ENCODE peak calls at places on chromosomes 16 and 17, in nine cellular contexts. One of them, this sample, is unnamed.

GRCh38 chr17:27871407-27871806 is 21.8 kb downstream of the LYRM9 start:
- DNase-seq in HCT116: no peak
- DNase-seq in A549: no peak
- DNase-seq in transverse colon: peak; percentile 90
- DNase-seq in gastrocnemius medialis: no peak
- DNase-seq in body of pancreas: no peak
- DNase-seq in endothelial cell of umbilical vein: no peak
- DNase-seq in stomach: no peak
- DNase-seq in tibial nerve: no peak
- DNase-seq in this sample: no peak

GRCh38 chr17:18967806-18968744 is 16.1 kb downstream of the SLC5A10 start:
- DNase-seq in HCT116: no peak
- DNase-seq in A549: no peak
- DNase-seq in transverse colon: no peak
- DNase-seq in gastrocnemius medialis: no peak
- DNase-seq in body of pancreas: no peak
- DNase-seq in endothelial cell of umbilical vein: peak; percentile 78
- DNase-seq in stomach: peak; percentile 73
- DNase-seq in tibial nerve: no peak
- DNase-seq in this sample: no peak

GRCh38 chr16:66267287-66268137 is 99.0 kb upstream of the CDH5 start:
- DNase-seq in HCT116: no peak
- DNase-seq in A549: no peak
- DNase-seq in transverse colon: no peak
- DNase-seq in gastrocnemius medialis: no peak
- DNase-seq in body of pancreas: no peak
- DNase-seq in endothelial cell of umbilical vein: no peak
- DNase-seq in stomach: no peak
- DNase-seq in tibial nerve: no peak
- DNase-seq in this sample: no peak

GRCh38 chr17:10613775-10614513 is 43.2 kb downstream of the MYH3 start:
- DNase-seq in HCT116: no peak
- DNase-seq in A549: no peak
- DNase-seq in transverse colon: no peak
- DNase-seq in gastrocnemius medialis: no peak
- DNase-seq in body of pancreas: no peak
- DNase-seq in endothelial cell of umbilical vein: no peak
- DNase-seq in stomach: no peak
- DNase-seq in tibial nerve: no peak
- DNase-seq in this sample: no peak

GRCh38 chr16:4306439-4307214 is 9.2 kb upstream of the GLIS2 start:
- DNase-seq in HCT116: no peak
- DNase-seq in A549: no peak
- DNase-seq in transverse colon: no peak
- DNase-seq in gastrocnemius medialis: no peak
- DNase-seq in body of pancreas: no peak
- DNase-seq in endothelial cell of umbilical vein: no peak
- DNase-seq in stomach: no peak
- DNase-seq in tibial nerve: no peak
- DNase-seq in this sample: no peak

GRCh38 chr17:17661834-17662233 is 19.4 kb upstream of the RAI1 start:
- DNase-seq in HCT116: no peak
- DNase-seq in A549: no peak
- DNase-seq in transverse colon: no peak
- DNase-seq in gastrocnemius medialis: no peak
- DNase-seq in body of pancreas: no peak
- DNase-seq in endothelial cell of umbilical vein: no peak
- DNase-seq in stomach: no peak
- DNase-seq in tibial nerve: no peak
- DNase-seq in this sample: no peak

GRCh38 chr17:74314877-74315276 is 11.1 kb upstream of the KIF19 start:
- DNase-seq in HCT116: no peak
- DNase-seq in A549: no peak
- DNase-seq in transverse colon: no peak
- DNase-seq in gastrocnemius medialis: no peak
- DNase-seq in body of pancreas: no peak
- DNase-seq in endothelial cell of umbilical vein: no peak
- DNase-seq in stomach: no peak
- DNase-seq in tibial nerve: no peak
- DNase-seq in this sample: no peak

GRCh38 chr16:73743665-73744496 is 552.7 kb upstream of the PSMD7 start:
- DNase-seq in HCT116: no peak
- DNase-seq in A549: no peak
- DNase-seq in transverse colon: no peak
- DNase-seq in gastrocnemius medialis: no peak
- DNase-seq in body of pancreas: no peak
- DNase-seq in endothelial cell of umbilical vein: no peak
- DNase-seq in stomach: no peak
- DNase-seq in tibial nerve: no peak
- DNase-seq in this sample: peak; percentile 50

GRCh38 chr17:21298056-21298982 is 13.8 kb downstream of the MAP2K3 start:
- DNase-seq in HCT116: no peak
- DNase-seq in A549: no peak
- DNase-seq in transverse colon: no peak
- DNase-seq in gastrocnemius medialis: no peak
- DNase-seq in body of pancreas: no peak
- DNase-seq in endothelial cell of umbilical vein: no peak
- DNase-seq in stomach: no peak
- DNase-seq in tibial nerve: no peak
- DNase-seq in this sample: no peak

GRCh38 chr17:21296097-21297025 is 11.8 kb downstream of the MAP2K3 start:
- DNase-seq in HCT116: no peak
- DNase-seq in A549: no peak
- DNase-seq in transverse colon: no peak
- DNase-seq in gastrocnemius medialis: no peak
- DNase-seq in body of pancreas: peak; percentile 38
- DNase-seq in endothelial cell of umbilical vein: no peak
- DNase-seq in stomach: peak; percentile 73
- DNase-seq in tibial nerve: no peak
- DNase-seq in this sample: no peak

GRCh38 chr17:21295036-21295952 is 10.8 kb downstream of the MAP2K3 start:
- DNase-seq in HCT116: no peak
- DNase-seq in A549: no peak
- DNase-seq in transverse colon: peak; percentile 55
- DNase-seq in gastrocnemius medialis: no peak
- DNase-seq in body of pancreas: peak; percentile 62
- DNase-seq in endothelial cell of umbilical vein: peak; percentile 3
- DNase-seq in stomach: peak; percentile 79
- DNase-seq in tibial nerve: no peak
- DNase-seq in this sample: peak; percentile 45

GRCh38 chr17:21297597-21297996 is 13.1 kb downstream of the MAP2K3 start:
- DNase-seq in HCT116: no peak
- DNase-seq in A549: no peak
- DNase-seq in transverse colon: no peak
- DNase-seq in gastrocnemius medialis: no peak
- DNase-seq in body of pancreas: no peak
- DNase-seq in endothelial cell of umbilical vein: no peak
- DNase-seq in stomach: no peak
- DNase-seq in tibial nerve: no peak
- DNase-seq in this sample: no peak

DNA sequence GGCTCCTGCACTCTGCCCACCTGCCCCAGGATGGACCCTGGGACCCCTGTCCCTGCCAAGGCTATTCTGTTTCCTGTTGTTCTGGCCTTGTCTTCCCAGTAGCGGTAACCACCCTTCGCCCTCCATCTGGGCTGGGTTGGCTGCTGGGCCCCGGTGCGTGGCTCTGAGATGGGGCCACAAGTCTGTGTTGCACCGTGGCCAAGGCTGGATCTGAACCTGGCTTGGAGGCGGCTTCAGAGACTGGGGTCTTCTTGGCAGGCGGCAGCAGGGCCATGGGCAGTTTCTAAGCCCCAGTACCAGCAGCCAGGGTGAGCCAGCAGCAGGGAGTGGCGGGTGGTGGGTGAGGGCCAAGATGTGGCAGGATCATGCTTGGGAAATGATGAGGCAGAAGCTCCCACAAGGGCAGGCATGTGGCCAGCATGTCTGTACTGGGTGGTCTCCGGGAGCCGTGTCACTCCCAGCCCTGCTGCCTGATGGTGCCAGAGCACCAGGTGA is 12.6 kb downstream of the MAP2K3 start:
- DNase-seq in HCT116: no peak
- DNase-seq in A549: no peak
- DNase-seq in transverse colon: no peak
- DNase-seq in gastrocnemius medialis: no peak
- DNase-seq in body of pancreas: no peak
- DNase-seq in endothelial cell of umbilical vein: no peak
- DNase-seq in stomach: no peak
- DNase-seq in tibial nerve: no peak
- DNase-seq in this sample: no peak
- TF ChIP-seq POLR2A in HCT116: no peak
- TF ChIP-seq POLR2A in A549: no peak
- TF ChIP-seq POLR2A in transverse colon: no peak
- TF ChIP-seq POLR2A in gastrocnemius medialis: no peak
- TF ChIP-seq POLR2A in body of pancreas: no peak
- TF ChIP-seq POLR2A in endothelial cell of umbilical vein: no peak
- TF ChIP-seq POLR2A in stomach: no peak
- TF ChIP-seq POLR2A in tibial nerve: no peak
- TF ChIP-seq POLR2A in this sample: no peak

DNA sequence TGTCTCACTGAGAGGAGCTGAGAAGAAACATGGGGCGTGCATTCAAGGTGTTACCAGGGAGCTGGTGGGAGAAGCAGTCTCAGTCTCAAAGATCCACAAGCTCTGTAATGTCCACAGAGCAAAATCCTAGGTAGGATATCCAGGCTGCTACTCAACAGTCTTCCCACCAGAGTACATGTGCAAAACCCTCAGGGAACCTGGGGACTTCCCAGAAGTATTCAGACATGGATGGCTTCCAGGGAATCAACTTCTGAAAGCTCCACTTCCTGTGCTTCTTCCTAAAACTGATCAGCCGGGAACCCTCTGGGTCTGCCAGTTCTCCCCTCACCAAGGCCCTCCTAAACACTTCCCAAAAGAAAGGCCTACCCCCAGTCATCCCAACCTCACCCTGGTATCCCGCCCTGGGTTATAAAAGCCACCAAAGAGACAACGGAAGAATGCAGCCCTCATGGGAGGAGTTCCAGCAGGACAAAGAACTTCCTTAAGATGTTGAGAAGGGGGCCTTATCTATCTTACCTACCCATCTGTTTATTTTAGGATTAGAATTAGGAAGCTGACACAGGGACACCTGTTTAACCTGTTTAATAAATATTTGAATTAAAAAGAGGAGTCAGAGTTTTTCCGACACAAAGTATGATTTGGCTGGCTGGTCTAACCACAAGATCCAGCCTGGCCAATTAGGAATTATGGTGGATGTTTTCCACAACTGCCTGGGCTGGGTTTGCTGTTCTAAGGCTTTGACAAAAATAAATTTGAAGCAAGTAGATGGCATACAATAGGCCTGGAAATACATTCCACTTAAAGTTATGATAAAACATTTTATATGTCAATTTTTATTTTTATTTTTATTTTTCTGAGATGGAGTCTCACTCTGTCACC is 37.0 kb downstream of the CUEDC1 start:
- DNase-seq in HCT116: no peak
- DNase-seq in A549: no peak
- DNase-seq in transverse colon: no peak
- DNase-seq in gastrocnemius medialis: no peak
- DNase-seq in body of pancreas: no peak
- DNase-seq in endothelial cell of umbilical vein: no peak
- DNase-seq in stomach: no peak
- DNase-seq in tibial nerve: no peak
- DNase-seq in this sample: no peak
- H3K27ac ChIP-seq in HCT116: peak overlapping the region; percentile 43
- H3K27ac ChIP-seq in A549: peak overlapping the region; percentile 56
- H3K27ac ChIP-seq in transverse colon: peak overlapping the region; percentile 89
- H3K27ac ChIP-seq in gastrocnemius medialis: peak overlapping the region; percentile 75
- H3K27ac ChIP-seq in body of pancreas: peak overlapping the region; percentile 92
- H3K27ac ChIP-seq in endothelial cell of umbilical vein: no peak overlapping the region
- H3K27ac ChIP-seq in stomach: peak overlapping the region; percentile 85
- H3K27ac ChIP-seq in tibial nerve: no peak overlapping the region
- H3K27ac ChIP-seq in this sample: peak overlapping the region; percentile 11

GRCh38 chr16:21952793-21953540 is at the start of gene UQCRC2:
- DNase-seq in HCT116: peak; percentile 93
- DNase-seq in A549: peak; percentile 94
- DNase-seq in transverse colon: peak; percentile 93
- DNase-seq in gastrocnemius medialis: peak; percentile 86
- DNase-seq in body of pancreas: peak; percentile 91
- DNase-seq in endothelial cell of umbilical vein: peak; percentile 94
- DNase-seq in stomach: peak; percentile 92
- DNase-seq in tibial nerve: peak; percentile 57
- DNase-seq in this sample: peak; percentile 91
- TF ChIP-seq POLR2A in HCT116: peak; percentile 67
- TF ChIP-seq POLR2A in A549: peak; percentile 73
- TF ChIP-seq POLR2A in transverse colon: peak; percentile 98
- TF ChIP-seq POLR2A in gastrocnemius medialis: peak; percentile 96
- TF ChIP-seq POLR2A in body of pancreas: peak; percentile 97
- TF ChIP-seq POLR2A in endothelial cell of umbilical vein: peak; percentile 87
- TF ChIP-seq POLR2A in stomach: no peak
- TF ChIP-seq POLR2A in tibial nerve: peak; percentile 61
- TF ChIP-seq POLR2A in this sample: peak; percentile 95

GRCh38 chr16:82631701-82632685 is 5.2 kb downstream of the CDH13 start:
- DNase-seq in HCT116: no peak
- DNase-seq in A549: no peak
- DNase-seq in transverse colon: no peak
- DNase-seq in gastrocnemius medialis: peak; percentile 82
- DNase-seq in body of pancreas: no peak
- DNase-seq in endothelial cell of umbilical vein: no peak
- DNase-seq in stomach: no peak
- DNase-seq in tibial nerve: no peak
- DNase-seq in this sample: no peak

GRCh38 chr16:82628741-82629140 is 2.0 kb downstream of the CDH13 start:
- DNase-seq in HCT116: no peak
- DNase-seq in A549: no peak
- DNase-seq in transverse colon: no peak
- DNase-seq in gastrocnemius medialis: peak; percentile 24
- DNase-seq in body of pancreas: no peak
- DNase-seq in endothelial cell of umbilical vein: peak; percentile 53
- DNase-seq in stomach: no peak
- DNase-seq in tibial nerve: no peak
- DNase-seq in this sample: no peak

GRCh38 chr16:82630219-82630618 is 3.5 kb downstream of the CDH13 start:
- DNase-seq in HCT116: no peak
- DNase-seq in A549: no peak
- DNase-seq in transverse colon: no peak
- DNase-seq in gastrocnemius medialis: no peak
- DNase-seq in body of pancreas: no peak
- DNase-seq in endothelial cell of umbilical vein: no peak
- DNase-seq in stomach: no peak
- DNase-seq in tibial nerve: no peak
- DNase-seq in this sample: no peak

GRCh38 chr16:82629441-82630027 is 2.8 kb downstream of the CDH13 start:
- DNase-seq in HCT116: no peak
- DNase-seq in A549: no peak
- DNase-seq in transverse colon: no peak
- DNase-seq in gastrocnemius medialis: no peak
- DNase-seq in body of pancreas: no peak
- DNase-seq in endothelial cell of umbilical vein: peak; percentile 93
- DNase-seq in stomach: no peak
- DNase-seq in tibial nerve: no peak
- DNase-seq in this sample: no peak

DNA sequence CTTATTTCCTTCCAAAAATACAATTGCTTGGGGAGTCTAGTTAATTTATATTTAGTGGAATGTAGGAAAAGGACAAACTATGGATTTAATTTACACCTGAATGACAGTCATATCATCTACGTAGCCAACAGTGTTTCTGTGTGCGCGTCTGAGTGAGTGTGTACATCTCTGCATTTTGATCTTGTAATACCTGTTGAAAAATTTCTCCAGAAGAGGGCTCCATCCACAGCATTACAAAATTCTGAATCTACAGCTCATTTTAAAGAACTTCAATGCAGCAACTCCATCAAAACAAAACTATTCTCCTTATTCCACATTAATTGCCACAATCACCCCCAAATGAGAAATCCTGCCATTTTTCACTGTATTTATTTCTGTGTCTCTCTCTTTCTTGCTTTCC is 3.9 kb downstream of the CDH13 start:
- DNase-seq in HCT116: no peak
- DNase-seq in A549: no peak
- DNase-seq in transverse colon: no peak
- DNase-seq in gastrocnemius medialis: no peak
- DNase-seq in body of pancreas: no peak
- DNase-seq in endothelial cell of umbilical vein: peak; percentile 75
- DNase-seq in stomach: no peak
- DNase-seq in tibial nerve: no peak
- DNase-seq in this sample: no peak
- H3K27ac ChIP-seq in HCT116: no peak overlapping the region
- H3K27ac ChIP-seq in A549: no peak overlapping the region
- H3K27ac ChIP-seq in transverse colon: no peak overlapping the region
- H3K27ac ChIP-seq in gastrocnemius medialis: peak overlapping the region; percentile 86
- H3K27ac ChIP-seq in body of pancreas: no peak overlapping the region
- H3K27ac ChIP-seq in endothelial cell of umbilical vein: peak overlapping the region; percentile 96
- H3K27ac ChIP-seq in stomach: no peak overlapping the region
- H3K27ac ChIP-seq in tibial nerve: no peak overlapping the region
- H3K27ac ChIP-seq in this sample: no peak overlapping the region

This sample was measured in adrenal gland.